ENCODE peak calls at places on chromosomes 11 and 22, in five cellular contexts. W is heart left ventricle, P is mucosa of descending colon, C is uterus, Y is PC-3. S is an unnamed sample.

GRCh38 chr11:27528711-27529110 is 22.1 kb upstream of the LIN7C start:
- DNase-seq in W (no peak), P (no peak), C (no peak), Y (no peak), S (no peak)

GRCh38 chr11:45879803-45880685 is 5.4 kb upstream of the MAPK8IP1 start:
- DNase-seq in W (no peak), P (no peak), C (peak; percentile 77), Y (peak; percentile 82), S (peak; percentile 40)

GRCh38 chr22:37716708-37717107 is 19.9 kb downstream of the TRIOBP start:
- DNase-seq in W (no peak), P (no peak), C (no peak), Y (peak; percentile 43), S (no peak)

GRCh38 chr11:15889972-15890371 is 466.4 kb downstream of the SOX6 start:
- DNase-seq in W (no peak), P (no peak), C (no peak), Y (no peak), S (no peak)

GRCh38 chr11:119482561-119483001 is 59.6 kb upstream of the THY1 start:
- DNase-seq in W (peak; percentile 14), P (no peak), C (peak; percentile 10), Y (no peak), S (no peak)

GRCh38 chr22:38698407-38699094 is 2.2 kb downstream of the JOSD1 start:
- DNase-seq in W (no peak), P (no peak), C (no peak), Y (no peak), S (no peak)

GRCh38 chr11:101176381-101176780 is 46.8 kb upstream of the PGR start:
- DNase-seq in W (no peak), P (no peak), C (no peak), Y (peak; percentile 16), S (no peak)

GRCh38 chr11:110518809-110519514 is 89.2 kb downstream of the FDX1 start:
- DNase-seq in W (no peak), P (no peak), C (no peak), Y (no peak), S (no peak)

GRCh38 chr11:126197277-126197939 is 14.0 kb downstream of the RPUSD4 start:
- DNase-seq in W (no peak), P (no peak), C (no peak), Y (no peak), S (no peak)

GRCh38 chr11:108498046-108498815 is at the start of gene POGLUT3:
- DNase-seq in W (peak; percentile 66), P (peak; percentile 70), C (peak; percentile 45), Y (peak; percentile 67), S (peak; percentile 88)

GRCh38 chr22:35997438-35997837 is 31.2 kb downstream of the RBFOX2 start:
- DNase-seq in W (no peak), P (no peak), C (no peak), Y (no peak), S (no peak)

GRCh38 chr11:132318421-132319157 is 948.2 kb downstream of the NTM start:
- DNase-seq in W (no peak), P (no peak), C (no peak), Y (peak; percentile 14), S (no peak)

GRCh38 chr11:122628691-122629555 is 26.6 kb upstream of the UBASH3B start:
- DNase-seq in W (peak; percentile 54), P (no peak), C (peak; percentile 34), Y (peak; percentile 94), S (peak; percentile 56)

GRCh38 chr11:88115828-88116410 is 59.3 kb downstream of the RAB38 start:
- DNase-seq in W (no peak), P (no peak), C (no peak), Y (no peak), S (no peak)

GRCh38 chr11:102061276-102061675 is 14.0 kb downstream of the CFAP300 start:
- DNase-seq in W (no peak), P (no peak), C (no peak), Y (no peak), S (no peak)

GRCh38 chr11:132632641-132633124 is 899.6 kb downstream of the OPCML start:
- DNase-seq in W (peak; percentile 30), P (no peak), C (no peak), Y (peak; percentile 65), S (no peak)

GRCh38 chr22:43923191-43923590 is 414 bp upstream of the PNPLA3 start:
- DNase-seq in W (no peak), P (no peak), C (no peak), Y (no peak), S (no peak)
- H3K4me3 ChIP-seq in W (no peak overlapping the region), P (no peak overlapping the region), C (peak overlapping the region; percentile 35), Y (peak overlapping the region; percentile 49), S (peak overlapping the region; percentile 33)

DNA sequence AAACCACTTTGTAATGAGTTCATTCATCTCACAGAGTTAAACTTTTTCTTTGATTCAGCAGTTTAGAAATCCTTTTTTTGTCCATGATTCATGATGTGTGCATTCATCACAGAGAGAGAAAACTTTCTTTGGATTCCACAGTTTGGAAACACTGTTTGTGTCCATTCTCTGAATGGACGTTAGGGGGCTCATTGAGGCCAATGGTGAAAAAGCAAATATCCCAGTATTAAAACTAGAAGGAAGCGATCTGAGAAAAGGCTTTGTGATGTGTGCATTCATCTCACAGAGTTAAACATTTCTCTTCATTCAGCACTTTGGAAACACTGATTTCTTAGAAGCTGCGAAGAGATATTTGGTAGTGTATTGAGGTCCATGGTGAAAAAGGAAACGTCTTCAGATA is 155.6 kb upstream of the TRIM48 start:
- DNase-seq in W (no peak), P (no peak), C (no peak), Y (no peak), S (no peak)
- H3K9me3 ChIP-seq in W (peaks cover 30% of the 10 kb centered on the region), P (peaks cover 81% of the 10 kb centered on the region), C (peaks cover 6% of the 10 kb centered on the region), Y (peaks cover 33% of the 10 kb centered on the region), S (no peaks in the 10 kb centered on the region)

GRCh38 chr11:130163346-130164220 is 4.0 kb downstream of the ST14 start:
- DNase-seq in W (peak; percentile 37), P (no peak), C (no peak), Y (peak; percentile 51), S (peak; percentile 65)
- H3K4me3 ChIP-seq in W (no peak overlapping the region), P (no peak overlapping the region), C (no peak overlapping the region), Y (no peak overlapping the region), S (no peak overlapping the region)

GRCh38 chr22:49538006-49538405 is 289.7 kb downstream of the BRD1 start:
- DNase-seq in W (no peak), P (no peak), C (no peak), Y (no peak), S (no peak)
- H3K9me3 ChIP-seq in W (no peaks in the 10 kb centered on the region), P (no peaks in the 10 kb centered on the region), C (no peaks in the 10 kb centered on the region), Y (no peaks in the 10 kb centered on the region), S (no peaks in the 10 kb centered on the region)

DNA sequence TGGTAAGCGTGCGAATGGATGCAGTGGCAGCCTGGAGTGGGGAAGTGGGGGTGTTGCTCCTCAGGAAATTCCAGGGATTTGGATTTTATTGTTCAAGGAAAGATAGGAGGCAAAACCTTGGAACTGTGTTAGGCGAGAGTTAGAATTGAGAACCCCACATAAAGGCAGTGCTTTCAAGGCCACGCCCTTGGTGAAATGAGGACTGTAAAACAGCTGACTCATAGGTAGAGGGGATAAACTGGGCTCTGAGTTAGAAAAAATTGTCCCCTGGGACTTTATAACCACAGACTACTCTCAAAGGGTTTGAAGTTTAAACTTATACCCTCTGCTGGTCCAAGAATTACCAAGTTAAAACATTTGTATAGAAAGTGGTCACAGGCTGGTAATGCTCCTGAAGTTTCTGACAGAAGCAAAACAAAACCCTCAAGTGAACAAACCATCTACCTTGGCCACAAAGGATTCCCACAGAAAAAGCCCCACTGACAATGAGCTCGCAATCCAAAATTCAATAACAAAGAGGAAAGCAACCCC is 250.3 kb upstream of the TBCEL start:
- DNase-seq in W (no peak), P (no peak), C (no peak), Y (peak; percentile 63), S (no peak)
- H3K4me3 ChIP-seq in W (no peak overlapping the region), P (no peak overlapping the region), C (no peak overlapping the region), Y (no peak overlapping the region), S (no peak overlapping the region)

DNA sequence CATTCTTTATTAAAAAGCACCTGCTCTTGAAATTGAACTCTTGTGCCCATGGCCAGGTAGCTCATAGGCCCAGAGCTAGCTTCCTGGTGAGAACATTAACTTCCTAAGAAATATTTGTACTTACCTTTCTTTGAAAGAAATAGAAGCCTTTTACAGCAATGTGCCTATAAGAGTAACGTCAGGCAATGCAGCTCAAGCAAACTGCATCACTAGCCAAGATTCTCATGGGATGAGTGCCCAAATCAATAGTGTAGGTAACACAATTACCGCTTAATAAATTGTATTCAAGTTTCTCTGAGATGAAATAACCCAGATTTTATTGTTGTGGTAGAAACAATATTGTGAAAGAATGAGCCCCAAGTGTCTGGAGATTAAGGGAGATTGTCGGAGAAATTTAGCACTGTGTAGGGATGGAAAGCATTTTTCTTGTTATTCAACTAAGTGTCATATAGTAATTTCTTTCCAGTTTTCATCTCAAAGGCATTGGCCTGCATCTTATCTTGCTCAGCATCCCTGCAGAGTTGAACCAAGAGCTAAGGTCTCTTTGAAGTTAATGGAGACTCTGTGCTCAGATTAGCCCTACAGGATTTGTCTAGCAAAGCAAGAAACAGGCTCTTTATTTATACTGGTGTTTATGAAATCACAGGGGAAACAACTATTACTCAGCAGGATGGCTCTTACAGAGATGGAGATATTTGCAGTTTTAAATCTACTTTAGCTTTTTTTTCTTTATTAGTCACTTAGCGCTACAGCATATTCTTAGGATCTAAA is 321.0 kb upstream of the PDGFD start:
- DNase-seq in W (no peak), P (no peak), C (no peak), Y (no peak), S (no peak)
- H3K9me3 ChIP-seq in W (peaks cover 11% of the 10 kb centered on the region), P (peaks cover 19% of the 10 kb centered on the region), C (no peaks in the 10 kb centered on the region), Y (no peaks in the 10 kb centered on the region), S (no peaks in the 10 kb centered on the region)

DNA sequence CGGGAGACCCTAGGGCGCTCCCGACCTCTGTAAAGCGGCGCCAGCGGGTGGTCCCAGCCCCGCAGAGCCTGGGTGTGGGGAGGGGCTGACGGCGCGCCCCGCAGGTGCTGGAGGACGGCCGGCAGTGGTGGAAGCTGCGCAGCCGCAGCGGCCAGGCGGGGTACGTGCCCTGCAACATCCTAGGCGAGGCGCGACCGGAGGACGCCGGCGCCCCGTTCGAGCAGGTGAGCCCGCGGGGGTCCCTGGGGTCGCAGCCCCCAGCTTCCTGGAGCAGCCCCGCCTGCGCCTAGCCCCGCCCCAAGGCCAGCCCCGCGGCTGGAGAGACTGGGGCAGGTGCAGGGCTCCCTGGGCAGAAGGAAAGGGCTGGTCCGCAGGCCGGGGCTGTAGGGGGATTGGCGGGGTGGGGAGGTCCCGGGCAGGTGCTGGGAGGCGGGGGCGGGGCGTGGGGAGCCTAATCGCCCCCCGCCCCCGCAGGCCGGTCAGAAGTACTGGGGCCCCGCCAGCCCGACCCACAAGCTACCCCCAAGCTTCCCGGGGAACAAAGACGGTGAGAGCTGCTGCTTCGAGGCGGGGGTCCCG is 19.7 kb downstream of the EPS8L2 start:
- DNase-seq in W (no peak), P (peak; percentile 71), C (no peak), Y (no peak), S (peak; percentile 51)
- H3K4me3 ChIP-seq in W (no peak overlapping the region), P (no peak overlapping the region), C (no peak overlapping the region), Y (no peak overlapping the region), S (peak overlapping the region; percentile 17)